ENCODE peak calls at places on chromosomes 7 and 10, in seven cellular contexts. B, F, D, T, M, Y and V are unnamed samples.

GRCh38 chr7:135510603-135511183 is 791 bp upstream of the CNOT4 start:
- DNase-seq in B (peak; percentile 34), F (no peak), D (no peak), T (peak; percentile 16), M (peak; percentile 4), Y (peak; percentile 43), V (peak; percentile 31)

GRCh38 chr7:444606-445005 is 75.0 kb downstream of the PDGFA start:
- DNase-seq in B (no peak), F (no peak), D (no peak), T (no peak), M (no peak), Y (no peak), V (no peak)

GRCh38 chr10:97532935-97533671 is 34.4 kb downstream of the UBTD1 start:
- DNase-seq in B (peak; percentile 50), F (peak; percentile 69), D (no peak), T (no peak), M (no peak), Y (no peak), V (no peak)

GRCh38 chr10:34491666-34492065 is 323.4 kb downstream of the PARD3 start:
- DNase-seq in B (no peak), F (no peak), D (no peak), T (no peak), M (no peak), Y (no peak), V (no peak)

GRCh38 chr7:2964208-2964607 is 79.5 kb downstream of the CARD11 start:
- DNase-seq in B (no peak), F (no peak), D (no peak), T (no peak), M (no peak), Y (no peak), V (no peak)

GRCh38 chr10:100705139-100705538 is 40.2 kb upstream of the PAX2 start:
- DNase-seq in B (no peak), F (no peak), D (peak; percentile 22), T (no peak), M (no peak), Y (no peak), V (peak; percentile 34)

GRCh38 chr10:131063311-131063710 is 248.2 kb downstream of the TCERG1L start:
- DNase-seq in B (no peak), F (no peak), D (no peak), T (no peak), M (no peak), Y (no peak), V (no peak)

GRCh38 chr10:24897326-24897926 is 55.0 kb downstream of the PRTFDC1 start:
- DNase-seq in B (no peak), F (no peak), D (peak; percentile 45), T (peak; percentile 20), M (no peak), Y (peak; percentile 66), V (no peak)

GRCh38 chr7:136278057-136278456 is 300.9 kb upstream of the MTPN start:
- DNase-seq in B (no peak), F (no peak), D (no peak), T (no peak), M (no peak), Y (no peak), V (no peak)

DNA sequence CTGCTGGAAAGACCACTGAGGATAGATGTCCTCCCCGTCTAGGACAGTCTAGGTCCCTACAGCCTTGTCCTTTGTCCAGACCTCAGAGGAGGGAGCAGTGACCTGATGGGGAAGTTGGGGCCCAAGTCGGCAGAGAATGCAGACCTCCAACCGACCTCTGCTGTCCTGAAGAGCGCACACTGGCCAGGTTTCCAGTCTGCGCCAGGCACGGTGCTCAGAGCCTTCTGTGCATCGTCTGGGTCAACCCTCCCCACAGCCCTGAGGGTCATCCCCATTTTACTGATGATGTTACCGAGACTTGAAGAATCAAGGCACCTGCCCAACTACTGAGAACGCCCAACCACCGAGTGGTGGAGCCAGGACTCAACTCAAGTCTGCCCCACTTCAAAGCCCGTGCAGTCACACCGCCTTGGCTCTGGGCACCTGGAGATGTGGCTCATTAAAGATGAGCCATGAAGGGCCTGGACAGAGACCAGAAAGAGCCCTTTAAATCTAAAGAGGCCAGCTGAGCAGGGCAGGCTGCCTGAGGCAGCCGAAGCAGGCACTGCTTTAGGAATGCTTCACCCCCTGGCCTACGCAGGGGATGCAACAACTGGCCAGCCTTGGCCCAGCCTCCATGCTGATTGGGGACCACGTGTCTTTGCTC is 4.4 kb downstream of the ITPRIP start:
- DNase-seq in B (peak; percentile 5), F (peak; percentile 45), D (no peak), T (no peak), M (no peak), Y (no peak), V (no peak)
- TF ChIP-seq JUND in B (no peak), F (no peak), D (no peak), T (no peak), M (no peak), Y (no peak), V (no peak)

GRCh38 chr10:60679388-60679987 is 98.8 kb upstream of the CDK1 start:
- DNase-seq in B (no peak), F (no peak), D (no peak), T (no peak), M (no peak), Y (no peak), V (no peak)
- TF ChIP-seq JUND in B (no peak), F (no peak), D (no peak), T (no peak), M (no peak), Y (no peak), V (no peak)

GRCh38 chr10:3808689-3809199 is 23.7 kb upstream of the KLF6 start:
- DNase-seq in B (no peak), F (no peak), D (no peak), T (no peak), M (no peak), Y (no peak), V (no peak)
- TF ChIP-seq JUND in B (no peak), F (no peak), D (no peak), T (no peak), M (no peak), Y (no peak), V (no peak)

GRCh38 chr10:77269163-77269562 is 368.4 kb downstream of the KCNMA1 start:
- DNase-seq in B (no peak), F (no peak), D (no peak), T (no peak), M (no peak), Y (no peak), V (no peak)

GRCh38 chr10:77268721-77269120 is 368.9 kb downstream of the KCNMA1 start:
- DNase-seq in B (no peak), F (no peak), D (no peak), T (no peak), M (no peak), Y (no peak), V (no peak)

GRCh38 chr10:77279207-77279606 is 358.4 kb downstream of the KCNMA1 start:
- DNase-seq in B (no peak), F (no peak), D (no peak), T (no peak), M (peak; percentile 62), Y (no peak), V (no peak)

GRCh38 chr10:77274046-77274795 is 363.4 kb downstream of the KCNMA1 start:
- DNase-seq in B (no peak), F (no peak), D (no peak), T (no peak), M (no peak), Y (no peak), V (no peak)
- TF ChIP-seq JUND in B (peak; percentile 48), F (no peak), D (no peak), T (no peak), M (no peak), Y (no peak), V (no peak)

GRCh38 chr7:92417913-92418312 is 29.4 kb upstream of the GATAD1 start:
- DNase-seq in B (no peak), F (no peak), D (no peak), T (no peak), M (no peak), Y (no peak), V (peak; percentile 2)
- TF ChIP-seq JUND in B (no peak), F (no peak), D (no peak), T (no peak), M (no peak), Y (no peak), V (no peak)

GRCh38 chr7:131533566-131534561 is 22.6 kb downstream of the PODXL start:
- DNase-seq in B (no peak), F (no peak), D (no peak), T (no peak), M (no peak), Y (no peak), V (no peak)
- TF ChIP-seq JUND in B (no peak), F (no peak), D (no peak), T (no peak), M (no peak), Y (no peak), V (no peak)

DNA sequence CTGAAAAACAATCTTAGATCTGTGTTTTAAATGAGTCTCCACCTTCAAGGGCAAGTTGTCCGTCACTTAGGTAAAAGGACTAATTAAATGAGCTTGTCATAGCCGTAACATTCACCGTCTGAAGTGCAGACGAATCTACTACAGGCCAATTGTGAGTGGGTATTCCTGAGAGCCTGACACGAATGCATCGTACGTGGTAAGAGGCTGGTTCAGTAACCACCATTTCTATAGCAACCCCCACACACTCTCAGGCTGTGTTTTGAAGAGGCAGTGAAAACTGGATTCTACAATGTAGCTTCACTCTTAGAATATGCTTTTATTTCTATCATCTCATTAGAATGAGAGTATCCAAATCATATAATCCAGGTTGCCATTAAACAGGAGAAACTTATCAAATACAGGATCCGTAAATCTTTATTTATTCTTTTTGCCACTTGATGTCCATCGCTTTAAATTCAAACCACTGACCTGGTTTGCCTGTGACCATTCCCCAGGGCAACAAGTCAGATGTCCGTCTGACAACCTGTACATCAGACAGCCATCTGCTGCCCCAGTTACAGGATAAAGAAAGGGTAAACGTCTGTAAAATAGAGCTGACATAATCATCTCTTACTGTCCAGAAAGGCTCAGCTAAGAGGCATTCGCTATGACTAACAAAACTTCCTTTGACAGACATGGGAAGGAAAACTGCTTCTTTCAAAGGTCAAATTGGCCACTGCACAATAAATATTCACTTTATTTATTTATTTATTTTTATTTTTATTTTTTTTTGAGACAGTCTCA is 70.3 kb upstream of the NMT2 start:
- DNase-seq in B (no peak), F (no peak), D (no peak), T (no peak), M (no peak), Y (no peak), V (no peak)
- TF ChIP-seq JUND in B (no peak), F (no peak), D (no peak), T (no peak), M (no peak), Y (no peak), V (no peak)